ENCODE peak calls at places on chromosome 20, in ten cellular contexts. M is fibroblast of villous mesenchyme, L is BJ, U is fibroblast of mammary gland, E is AG09309, D is GM23338, P is PC-3, G is A549, Y is adrenal gland, A is fibroblast of lung. O is an unnamed sample.

GRCh38 chr20:32510601-32511357 is 74.4 kb downstream of the NOL4L start:
- DNase-seq in A (no peak), Y (no peak), U (no peak), L (no peak), G (no peak), E (no peak), P (no peak), M (peak), D (no peak), O (no peak)

GRCh38 chr20:61989741-61990140 is 75.9 kb downstream of the TAF4 start:
- DNase-seq in E (no peak), M (no peak), P (no peak), D (no peak), G (no peak), U (no peak), L (no peak), Y (no peak), A (no peak), O (no peak)

GRCh38 chr20:62778601-62779416 is 17.5 kb upstream of the MRGBP start:
- DNase-seq in P (no peak), M (no peak), A (no peak), Y (no peak), U (no peak), L (no peak), D (peak), E (no peak), G (no peak), O (no peak)

GRCh38 chr20:44863661-44864060 is 21.8 kb upstream of the YWHAB start:
- DNase-seq in L (no peak), P (no peak), Y (no peak), A (no peak), M (no peak), U (no peak), D (no peak), E (no peak), G (no peak), O (no peak)

GRCh38 chr20:55155360-55155759 is 680.0 kb downstream of the DOK5 start:
- DNase-seq in Y (no peak), A (no peak), G (no peak), M (no peak), E (no peak), L (no peak), P (no peak), D (no peak), U (no peak), O (no peak)

GRCh38 chr20:16437387-16437990 is 135.8 kb downstream of the KIF16B start:
- DNase-seq in P (peak), D (no peak), E (no peak), U (no peak), A (no peak), G (no peak), L (no peak), M (no peak), Y (no peak), O (no peak)

GRCh38 chr20:49676581-49677291 is 36.9 kb downstream of the B4GALT5 start:
- DNase-seq in P (peak), L (no peak), U (peak), D (no peak), G (peak), Y (no peak), E (no peak), A (peak), M (peak), O (no peak)

GRCh38 chr20:44475372-44475693 is 341 bp upstream of the TTPAL start:
- DNase-seq in A (no peak), G (no peak), U (no peak), E (no peak), D (no peak), P (no peak), M (no peak), L (no peak), Y (no peak), O (no peak)

GRCh38 chr20:62193079-62194025 is 10.5 kb downstream of the MTG2 start:
- DNase-seq in E (no peak), L (no peak), P (no peak), Y (no peak), D (no peak), M (no peak), A (no peak), G (no peak), U (no peak), O (no peak)

GRCh38 chr20:60240986-60241385 is 282.8 kb downstream of the CDH26 start:
- DNase-seq in A (no peak), D (no peak), P (no peak), L (no peak), Y (no peak), M (no peak), G (no peak), U (no peak), E (no peak), O (no peak)

GRCh38 chr20:3464166-3464565 is 6.7 kb upstream of the ATRN start:
- DNase-seq in M (no peak), Y (no peak), E (no peak), U (no peak), D (no peak), L (no peak), G (no peak), P (no peak), A (no peak), O (no peak)

GRCh38 chr20:1364106-1364505 is 28.7 kb downstream of the FKBP1A start:
- DNase-seq in M (no peak), A (no peak), L (no peak), G (no peak), P (no peak), E (no peak), U (no peak), Y (no peak), D (no peak), O (no peak)

GRCh38 chr20:42902519-42902908 is 287.2 kb downstream of the PTPRT start:
- DNase-seq in D (no peak), M (no peak), U (no peak), L (no peak), G (no peak), Y (no peak), E (no peak), P (no peak), A (no peak), O (no peak)
- TF ChIP-seq CTCF in D (no peak), M (no peak), U (no peak), L (no peak), G (no peak), Y (no peak), E (no peak), P (no peak), A (no peak), O (no peak)

GRCh38 chr20:35283441-35284266 is 918 bp downstream of the EIF6 start:
- DNase-seq in A (no peak), G (no peak), M (no peak), L (no peak), P (no peak), E (no peak), Y (no peak), D (no peak), U (no peak), O (no peak)
- H3K4me3 ChIP-seq in A (peak), G (peak), M (peak), L (peak), P (peak), E (peak), Y (peak), D (peak), U (peak), O (peak)

GRCh38 chr20:64145458-64146300 is 18.6 kb upstream of the MYT1 start:
- DNase-seq in A (no peak), P (no peak), D (peak), Y (no peak), L (no peak), E (no peak), U (no peak), G (peak), M (no peak), O (no peak)
- TF ChIP-seq CTCF in A (no peak), P (peak), D (peak), Y (no peak), L (no peak), E (peak), U (peak), G (no peak), M (no peak), O (peak)

GRCh38 chr20:19457551-19457950 is 245.1 kb downstream of the SLC24A3 start:
- DNase-seq in U (no peak), L (no peak), D (no peak), G (no peak), A (no peak), M (no peak), Y (no peak), P (no peak), E (no peak), O (no peak)
- H3K4me3 ChIP-seq in U (no peak), L (no peak), D (no peak), G (no peak), A (no peak), M (no peak), Y (no peak), P (no peak), E (no peak), O (no peak)

DNA sequence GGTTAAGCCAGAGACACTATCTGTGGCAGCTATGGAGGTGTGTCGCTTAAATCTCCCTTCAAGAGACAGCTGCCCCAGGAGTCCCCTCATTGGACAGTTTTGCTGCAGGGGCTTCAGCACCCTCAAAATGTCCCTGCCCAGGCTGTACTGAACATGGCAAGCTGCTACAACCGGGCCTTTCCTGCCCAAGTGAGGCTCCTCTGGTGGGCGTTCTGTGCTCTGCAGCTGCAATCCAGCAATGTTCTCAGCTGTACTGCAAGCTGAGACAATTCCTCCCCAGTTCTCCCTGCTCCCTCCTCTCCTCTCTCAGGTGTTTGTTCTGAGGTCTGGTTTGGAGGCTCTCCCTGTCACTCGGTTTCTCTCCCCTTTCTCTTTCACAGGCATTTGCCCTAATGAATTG is 190.8 kb upstream of the LAMP5 start:
- DNase-seq in U (no peak), L (no peak), E (no peak), M (no peak), P (peak), Y (no peak), D (peak), G (peak), A (no peak), O (no peak)
- TF ChIP-seq CTCF in U (peak), L (peak), E (peak), M (peak), P (peak), Y (no peak), D (peak), G (peak), A (peak), O (peak)

GRCh38 chr20:53622247-53623114 is 28.8 kb upstream of the ZNF217 start:
- DNase-seq in E (no peak), D (peak), P (no peak), Y (no peak), U (no peak), M (no peak), G (peak), A (no peak), L (no peak), O (no peak)
- H3K4me3 ChIP-seq in E (no peak), D (no peak), P (peak), Y (no peak), U (no peak), M (no peak), G (peak), A (no peak), L (no peak), O (no peak)

O was measured in retinal pigment epithelial cell.